ENCODE peak calls at places on chromosome 5, in four cellular contexts. E is neural progenitor cell, C is astrocyte of the spinal cord, W is DND-41. Y is an unnamed sample.

GRCh38 chr5:78547171-78547570 is 101.4 kb downstream of the LHFPL2 start:
- DNase-seq in E (no peak), W (no peak), C (peak; percentile 59), Y (no peak)

GRCh38 chr5:154972476-154973080 is 31.7 kb downstream of the MRPL22 start:
- DNase-seq in E (peak; percentile 36), W (peak; percentile 19), C (peak; percentile 44), Y (no peak)

GRCh38 chr5:95048633-95049032 is 236.3 kb downstream of the MCTP1 start:
- DNase-seq in C (no peak), W (no peak), E (no peak), Y (no peak)

GRCh38 chr5:125492977-125493376 is 746.5 kb upstream of the ZNF608 start:
- DNase-seq in E (no peak), W (no peak), C (no peak), Y (no peak)

GRCh38 chr5:55604611-55605067 is 69.9 kb upstream of the PLPP1 start:
- DNase-seq in W (no peak), C (peak; percentile 71), E (peak; percentile 16), Y (no peak)

GRCh38 chr5:123907349-123907748 is 395.4 kb downstream of the CSNK1G3 start:
- DNase-seq in E (no peak), W (no peak), C (no peak), Y (no peak)

GRCh38 chr5:112121268-112121667 is 297.8 kb downstream of the EPB41L4A start:
- DNase-seq in W (no peak), E (no peak), C (no peak), Y (no peak)

GRCh38 chr5:10278658-10279279 is 28.7 kb downstream of the CCT5 start:
- DNase-seq in C (no peak), E (no peak), W (no peak), Y (no peak)

DNA sequence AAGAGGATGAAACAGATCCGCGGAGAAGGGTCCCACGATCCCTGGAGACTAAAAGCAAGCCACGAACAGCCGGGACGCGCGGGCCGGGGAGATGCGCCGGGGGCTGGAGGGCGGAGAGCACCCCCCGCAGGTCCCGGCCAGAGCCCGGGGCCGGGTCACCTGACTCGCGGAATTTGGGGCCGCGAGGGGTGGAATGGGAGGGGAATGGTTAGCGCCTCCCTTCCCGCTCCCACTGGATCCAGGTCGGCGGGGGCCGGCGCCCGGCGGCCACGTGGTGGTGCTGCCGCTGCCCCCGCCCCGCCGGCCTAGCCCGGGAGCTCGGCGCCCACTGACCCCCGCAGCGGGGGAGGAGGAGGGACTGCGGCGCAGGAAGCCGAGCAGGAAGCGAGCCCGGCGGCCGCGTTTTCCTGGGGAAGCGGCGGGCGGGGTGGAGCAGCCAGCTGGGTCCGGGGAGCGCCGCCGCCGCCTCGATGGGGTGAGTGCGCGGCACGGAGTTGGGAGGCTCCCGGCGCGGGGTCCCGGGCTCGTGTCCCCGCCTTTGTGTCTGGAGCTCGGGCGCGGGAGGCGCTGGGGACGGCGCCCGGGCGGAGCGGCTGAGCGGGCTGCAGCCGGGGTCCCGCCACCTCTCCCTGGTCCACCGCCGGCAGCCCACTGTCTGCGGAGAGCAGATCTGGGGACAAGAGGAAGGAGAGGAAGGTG is at the start of gene RAI14:
- DNase-seq in W (no peak), C (peak; percentile 89), E (peak; percentile 89), Y (no peak)
- TF ChIP-seq CTCF in W (no peak), C (no peak), E (no peak), Y (peak; percentile 10)

DNA sequence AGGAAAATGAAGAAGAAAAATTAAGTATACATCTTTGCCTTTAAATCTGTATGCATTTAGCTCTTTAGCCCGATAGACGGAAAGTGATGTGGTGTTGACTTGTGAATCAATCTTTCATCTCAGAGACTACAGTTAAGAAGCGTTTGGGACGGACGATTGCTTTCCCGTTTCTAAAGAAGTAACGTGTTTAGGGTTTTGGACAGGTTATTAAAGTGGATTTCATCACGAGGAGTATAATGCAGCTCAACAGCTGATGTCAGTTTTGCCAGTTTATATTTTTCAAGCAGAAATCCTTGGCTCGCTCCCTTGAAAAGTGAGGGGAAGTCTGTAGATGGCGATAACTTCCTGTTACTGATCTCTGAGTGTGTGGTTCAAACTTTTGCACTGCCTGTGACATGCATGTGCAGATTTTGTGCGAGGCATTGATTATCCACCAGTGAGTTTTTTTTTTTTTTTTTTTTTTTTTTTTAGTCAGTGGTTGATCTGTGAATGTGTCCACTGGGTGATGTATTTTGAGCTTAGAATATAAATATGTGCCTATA is 1.1 kb downstream of the ADCY2 start:
- DNase-seq in W (no peak), E (no peak), C (peak; percentile 22), Y (no peak)
- H3K4me3 ChIP-seq in W (no peak overlapping the region), E (peak overlapping the region; percentile 67), C (peak overlapping the region; percentile 22), Y (no peak overlapping the region)

DNA sequence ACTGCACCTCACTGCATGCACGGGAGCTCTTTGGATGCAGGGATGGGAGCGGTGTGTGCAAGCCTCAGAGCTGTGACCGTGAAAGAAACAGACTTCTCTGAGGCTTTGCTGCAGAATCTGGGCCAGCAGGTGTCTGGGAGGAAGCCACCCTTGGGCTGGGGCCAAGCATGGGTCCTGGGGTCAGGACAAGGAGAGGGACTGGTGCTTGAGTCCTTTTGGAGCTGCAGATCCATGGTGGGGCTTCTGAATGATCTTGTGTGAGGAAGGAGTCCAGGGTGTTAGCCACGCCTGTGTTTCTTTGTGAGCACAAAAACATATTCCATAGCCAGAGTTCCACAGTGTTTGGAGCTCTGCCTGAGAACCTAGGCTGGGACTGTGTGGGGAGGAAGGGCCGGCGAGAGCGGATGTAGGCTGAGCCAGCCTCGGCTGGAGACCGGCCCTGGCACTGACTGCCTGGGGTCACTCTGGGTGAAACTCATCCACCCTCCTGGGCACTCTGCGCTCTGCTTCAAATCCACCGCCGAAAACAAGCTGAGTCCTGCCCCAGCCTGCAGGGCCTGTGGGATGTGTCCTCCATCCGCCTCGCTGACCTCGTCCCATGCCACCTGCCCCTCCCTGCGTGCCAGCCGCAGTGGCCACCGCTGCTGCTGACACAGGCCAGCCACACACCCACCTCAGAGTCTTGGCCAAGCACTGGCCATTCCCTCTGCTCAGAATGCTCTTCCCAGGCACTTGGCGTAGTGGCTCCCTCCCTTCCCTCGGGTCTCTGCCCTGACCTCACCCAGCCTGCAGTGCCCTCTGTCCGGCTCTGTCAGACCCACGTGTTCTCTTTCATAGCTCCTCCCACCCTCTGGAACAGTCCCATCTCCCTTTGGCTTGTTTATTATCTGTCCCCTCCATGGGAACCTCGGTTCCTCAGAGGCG is 26.7 kb downstream of the ERGIC1 start:
- DNase-seq in W (no peak), C (peak; percentile 65), E (no peak), Y (no peak)
- TF ChIP-seq CTCF in W (no peak), C (no peak), E (no peak), Y (no peak)

GRCh38 chr5:73673161-73673591 is 47.2 kb downstream of the ARHGEF28 start:
- DNase-seq in E (no peak), W (no peak), C (peak; percentile 82), Y (no peak)
- H3K4me3 ChIP-seq in E (no peak overlapping the region), W (no peak overlapping the region), C (no peak overlapping the region), Y (no peak overlapping the region)

GRCh38 chr5:140072812-140073211 is 29.7 kb upstream of the NRG2 start:
- DNase-seq in E (no peak), W (no peak), C (no peak), Y (no peak)

GRCh38 chr5:140076788-140077187 is 33.7 kb upstream of the NRG2 start:
- DNase-seq in E (peak; percentile 11), W (no peak), C (no peak), Y (no peak)

GRCh38 chr5:140073296-140073695 is 30.2 kb upstream of the NRG2 start:
- DNase-seq in E (no peak), W (no peak), C (peak; percentile 20), Y (no peak)

GRCh38 chr5:140076142-140076541 is 33.0 kb upstream of the NRG2 start:
- DNase-seq in C (no peak), E (no peak), W (no peak), Y (no peak)

DNA sequence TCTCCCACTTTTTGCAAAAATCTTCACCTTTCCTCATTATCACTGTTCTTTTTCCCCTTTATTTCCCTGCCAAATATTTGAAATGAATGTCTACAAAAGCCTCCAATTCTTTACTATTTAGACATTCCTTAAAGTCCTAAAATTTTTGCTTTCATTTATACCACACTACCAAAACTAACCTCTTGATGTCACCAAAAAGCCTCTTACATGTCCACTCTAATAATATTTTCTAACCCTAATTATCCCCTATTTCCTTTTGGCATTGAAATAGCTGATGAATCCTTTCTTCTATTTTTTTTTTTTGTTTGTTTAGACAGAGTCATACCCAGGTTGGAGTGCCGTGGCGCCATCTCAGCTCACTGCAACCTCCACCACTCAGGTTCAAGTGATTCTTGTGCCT is 32.3 kb upstream of the NRG2 start:
- DNase-seq in E (no peak), C (no peak), W (no peak), Y (no peak)
- TF ChIP-seq CTCF in E (no peak), C (no peak), W (peak; percentile 18), Y (no peak)

Y was measured in GM12864.